ENCODE peak calls at places on chromosome 14, in seven cellular contexts. One of them, this sample, is unnamed.

GRCh38 chr14:68476212-68476964 is 316.5 kb downstream of the ZFP36L1 start:
- DNase-seq in CD4-positive, alpha-beta T cell: no peak
- DNase-seq in nephron progenitor cell: no peak
- DNase-seq in omental fat pad: peak; percentile 53
- DNase-seq in ascending aorta: peak; percentile 79
- DNase-seq in HCT116: no peak
- DNase-seq in BJ: peak; percentile 85
- DNase-seq in this sample: peak; percentile 54

GRCh38 chr14:96261772-96262485 is 5.9 kb downstream of the BDKRB1 start:
- DNase-seq in CD4-positive, alpha-beta T cell: no peak
- DNase-seq in nephron progenitor cell: no peak
- DNase-seq in omental fat pad: no peak
- DNase-seq in ascending aorta: no peak
- DNase-seq in HCT116: no peak
- DNase-seq in BJ: no peak
- DNase-seq in this sample: no peak

GRCh38 chr14:67487937-67488893 is at the start of gene TMEM229B:
- DNase-seq in CD4-positive, alpha-beta T cell: peak; percentile 63
- DNase-seq in nephron progenitor cell: no peak
- DNase-seq in omental fat pad: no peak
- DNase-seq in ascending aorta: no peak
- DNase-seq in HCT116: no peak
- DNase-seq in BJ: no peak
- DNase-seq in this sample: peak; percentile 92

GRCh38 chr14:63928744-63929174 is 76.0 kb downstream of the SYNE2 start:
- DNase-seq in CD4-positive, alpha-beta T cell: no peak
- DNase-seq in nephron progenitor cell: no peak
- DNase-seq in omental fat pad: no peak
- DNase-seq in ascending aorta: no peak
- DNase-seq in HCT116: no peak
- DNase-seq in BJ: no peak
- DNase-seq in this sample: no peak

GRCh38 chr14:45526715-45527549 is 273.9 kb upstream of the MIS18BP1 start:
- DNase-seq in CD4-positive, alpha-beta T cell: no peak
- DNase-seq in nephron progenitor cell: peak; percentile 47
- DNase-seq in omental fat pad: no peak
- DNase-seq in ascending aorta: no peak
- DNase-seq in HCT116: peak; percentile 51
- DNase-seq in BJ: no peak
- DNase-seq in this sample: peak; percentile 27

GRCh38 chr14:104441275-104442106 is 138.1 kb upstream of the C14orf180 start:
- DNase-seq in CD4-positive, alpha-beta T cell: no peak
- DNase-seq in nephron progenitor cell: no peak
- DNase-seq in omental fat pad: peak; percentile 14
- DNase-seq in ascending aorta: peak; percentile 52
- DNase-seq in HCT116: no peak
- DNase-seq in BJ: no peak
- DNase-seq in this sample: no peak

GRCh38 chr14:91067186-91067585 is 6.7 kb upstream of the RPS6KA5 start:
- DNase-seq in CD4-positive, alpha-beta T cell: no peak
- DNase-seq in nephron progenitor cell: no peak
- DNase-seq in omental fat pad: no peak
- DNase-seq in ascending aorta: no peak
- DNase-seq in HCT116: no peak
- DNase-seq in BJ: no peak
- DNase-seq in this sample: no peak

GRCh38 chr14:67411820-67412421 is at the start of gene PLEK2:
- DNase-seq in CD4-positive, alpha-beta T cell: peak; percentile 54
- DNase-seq in nephron progenitor cell: no peak
- DNase-seq in omental fat pad: no peak
- DNase-seq in ascending aorta: peak; percentile 68
- DNase-seq in HCT116: peak; percentile 81
- DNase-seq in BJ: no peak
- DNase-seq in this sample: no peak

GRCh38 chr14:94767321-94767878 is 2.5 kb downstream of the GSC start:
- DNase-seq in CD4-positive, alpha-beta T cell: no peak
- DNase-seq in nephron progenitor cell: peak; percentile 27
- DNase-seq in omental fat pad: no peak
- DNase-seq in ascending aorta: no peak
- DNase-seq in HCT116: no peak
- DNase-seq in BJ: no peak
- DNase-seq in this sample: no peak

GRCh38 chr14:102155150-102155549 is 15.5 kb downstream of the WDR20 start:
- DNase-seq in CD4-positive, alpha-beta T cell: no peak
- DNase-seq in nephron progenitor cell: no peak
- DNase-seq in omental fat pad: no peak
- DNase-seq in ascending aorta: no peak
- DNase-seq in HCT116: no peak
- DNase-seq in BJ: no peak
- DNase-seq in this sample: no peak

GRCh38 chr14:101101456-101102056 is 198.0 kb upstream of the RTL1 start:
- DNase-seq in CD4-positive, alpha-beta T cell: no peak
- DNase-seq in nephron progenitor cell: no peak
- DNase-seq in omental fat pad: no peak
- DNase-seq in ascending aorta: peak; percentile 47
- DNase-seq in HCT116: no peak
- DNase-seq in BJ: no peak
- DNase-seq in this sample: peak; percentile 4

GRCh38 chr14:65961004-65961403 is 525.2 kb upstream of the CCDC196 start:
- DNase-seq in CD4-positive, alpha-beta T cell: peak; percentile 56
- DNase-seq in nephron progenitor cell: peak; percentile 67
- DNase-seq in omental fat pad: no peak
- DNase-seq in ascending aorta: peak; percentile 64
- DNase-seq in HCT116: peak; percentile 24
- DNase-seq in BJ: no peak
- DNase-seq in this sample: peak; percentile 55

GRCh38 chr14:37453985-37454384 is 141.1 kb downstream of the FOXA1 start:
- DNase-seq in CD4-positive, alpha-beta T cell: no peak
- DNase-seq in nephron progenitor cell: no peak
- DNase-seq in omental fat pad: no peak
- DNase-seq in ascending aorta: no peak
- DNase-seq in HCT116: no peak
- DNase-seq in BJ: no peak
- DNase-seq in this sample: no peak

GRCh38 chr14:100640481-100641273 is 53.5 kb upstream of the BEGAIN start:
- DNase-seq in CD4-positive, alpha-beta T cell: peak; percentile 62
- DNase-seq in nephron progenitor cell: no peak
- DNase-seq in omental fat pad: no peak
- DNase-seq in ascending aorta: no peak
- DNase-seq in HCT116: no peak
- DNase-seq in BJ: no peak
- DNase-seq in this sample: peak; percentile 66

GRCh38 chr14:50813544-50813863 is 17.5 kb downstream of the NIN start:
- DNase-seq in CD4-positive, alpha-beta T cell: no peak
- DNase-seq in nephron progenitor cell: no peak
- DNase-seq in omental fat pad: no peak
- DNase-seq in ascending aorta: no peak
- DNase-seq in HCT116: no peak
- DNase-seq in BJ: no peak
- DNase-seq in this sample: no peak

GRCh38 chr14:105987563-105987962 is 461.2 kb downstream of the TMEM121 start:
- DNase-seq in CD4-positive, alpha-beta T cell: no peak
- DNase-seq in nephron progenitor cell: no peak
- DNase-seq in omental fat pad: no peak
- DNase-seq in ascending aorta: no peak
- DNase-seq in HCT116: no peak
- DNase-seq in BJ: no peak
- DNase-seq in this sample: no peak
- TF ChIP-seq CTCF in CD4-positive, alpha-beta T cell: no peak
- TF ChIP-seq CTCF in nephron progenitor cell: no peak
- TF ChIP-seq CTCF in omental fat pad: no peak
- TF ChIP-seq CTCF in ascending aorta: no peak
- TF ChIP-seq CTCF in HCT116: no peak
- TF ChIP-seq CTCF in BJ: no peak
- TF ChIP-seq CTCF in this sample: no peak

GRCh38 chr14:76373456-76373855 is 2.5 kb upstream of the ESRRB start:
- DNase-seq in CD4-positive, alpha-beta T cell: no peak
- DNase-seq in nephron progenitor cell: no peak
- DNase-seq in omental fat pad: no peak
- DNase-seq in ascending aorta: no peak
- DNase-seq in HCT116: no peak
- DNase-seq in BJ: no peak
- DNase-seq in this sample: no peak
- TF ChIP-seq CTCF in CD4-positive, alpha-beta T cell: no peak
- TF ChIP-seq CTCF in nephron progenitor cell: no peak
- TF ChIP-seq CTCF in omental fat pad: no peak
- TF ChIP-seq CTCF in ascending aorta: no peak
- TF ChIP-seq CTCF in HCT116: no peak
- TF ChIP-seq CTCF in BJ: no peak
- TF ChIP-seq CTCF in this sample: no peak

DNA sequence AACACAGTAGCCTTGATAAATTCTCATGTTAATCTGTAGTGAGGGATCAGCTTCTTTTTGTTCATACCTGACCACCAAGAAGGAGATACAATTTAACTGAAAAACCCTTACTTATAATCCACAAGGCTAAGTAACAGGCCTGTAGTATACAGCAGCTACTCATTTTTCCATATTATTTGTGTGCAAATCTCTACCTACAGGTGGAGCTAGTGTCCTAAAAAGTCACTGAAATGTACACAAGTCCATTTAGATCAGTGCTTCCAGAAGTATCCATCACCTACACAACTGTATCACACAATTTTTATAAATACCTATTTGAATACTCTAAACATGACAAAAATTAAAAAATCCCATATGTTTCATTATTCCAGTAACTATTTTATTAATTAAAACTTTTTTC is 173.2 kb downstream of the SLC35F4 start:
- DNase-seq in CD4-positive, alpha-beta T cell: no peak
- DNase-seq in nephron progenitor cell: no peak
- DNase-seq in omental fat pad: no peak
- DNase-seq in ascending aorta: no peak
- DNase-seq in HCT116: peak; percentile 49
- DNase-seq in BJ: peak; percentile 8
- DNase-seq in this sample: peak; percentile 8
- TF ChIP-seq CTCF in CD4-positive, alpha-beta T cell: no peak
- TF ChIP-seq CTCF in nephron progenitor cell: peak; percentile 38
- TF ChIP-seq CTCF in omental fat pad: no peak
- TF ChIP-seq CTCF in ascending aorta: no peak
- TF ChIP-seq CTCF in HCT116: peak; percentile 64
- TF ChIP-seq CTCF in BJ: peak; percentile 61
- TF ChIP-seq CTCF in this sample: peak; percentile 32

GRCh38 chr14:24292118-24292807 is 7.3 kb downstream of the DHRS1 start:
- DNase-seq in CD4-positive, alpha-beta T cell: no peak
- DNase-seq in nephron progenitor cell: no peak
- DNase-seq in omental fat pad: no peak
- DNase-seq in ascending aorta: no peak
- DNase-seq in HCT116: no peak
- DNase-seq in BJ: no peak
- DNase-seq in this sample: no peak

GRCh38 chr14:24289649-24290283 is 9.8 kb downstream of the DHRS1 start:
- DNase-seq in CD4-positive, alpha-beta T cell: no peak
- DNase-seq in nephron progenitor cell: no peak
- DNase-seq in omental fat pad: no peak
- DNase-seq in ascending aorta: no peak
- DNase-seq in HCT116: no peak
- DNase-seq in BJ: no peak
- DNase-seq in this sample: peak; percentile 58

GRCh38 chr14:24293525-24293924 is 6.1 kb downstream of the DHRS1 start:
- DNase-seq in CD4-positive, alpha-beta T cell: no peak
- DNase-seq in nephron progenitor cell: no peak
- DNase-seq in omental fat pad: no peak
- DNase-seq in ascending aorta: no peak
- DNase-seq in HCT116: no peak
- DNase-seq in BJ: no peak
- DNase-seq in this sample: no peak

GRCh38 chr14:24290746-24291145 is 8.8 kb downstream of the DHRS1 start:
- DNase-seq in CD4-positive, alpha-beta T cell: no peak
- DNase-seq in nephron progenitor cell: no peak
- DNase-seq in omental fat pad: no peak
- DNase-seq in ascending aorta: no peak
- DNase-seq in HCT116: no peak
- DNase-seq in BJ: no peak
- DNase-seq in this sample: no peak

DNA sequence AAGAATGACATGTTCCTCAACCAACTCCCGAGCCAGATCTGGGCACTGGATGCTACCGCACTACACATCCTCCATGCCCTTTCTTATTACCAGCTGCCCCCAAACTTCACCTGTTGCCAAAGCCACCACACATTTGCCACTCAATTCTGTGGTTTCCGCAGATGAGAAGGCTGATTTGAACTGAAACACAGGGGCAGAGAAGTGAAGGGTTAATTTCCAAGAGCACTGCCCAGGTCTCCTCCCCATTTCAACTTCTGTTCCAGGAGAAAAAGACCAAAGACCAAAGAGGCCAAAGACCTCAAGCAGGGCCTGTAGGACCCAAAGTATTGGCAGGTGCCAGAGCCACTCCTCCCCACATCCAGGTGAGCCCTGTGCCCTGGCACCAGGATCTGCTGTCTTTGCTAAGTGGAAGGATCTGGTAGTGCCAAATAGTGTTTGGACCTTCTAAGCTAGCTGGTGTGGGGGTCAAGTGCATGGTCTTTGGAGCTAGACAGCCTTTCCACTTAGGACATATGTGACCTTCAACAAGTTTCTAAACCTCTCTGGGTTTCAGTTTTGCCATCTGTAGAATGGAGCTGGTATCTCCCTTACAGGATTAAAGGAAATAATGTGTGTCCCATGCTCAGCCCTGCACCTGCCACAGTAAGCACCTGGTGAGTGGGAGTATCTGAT is 8.0 kb downstream of the DHRS1 start:
- DNase-seq in CD4-positive, alpha-beta T cell: no peak
- DNase-seq in nephron progenitor cell: no peak
- DNase-seq in omental fat pad: no peak
- DNase-seq in ascending aorta: no peak
- DNase-seq in HCT116: no peak
- DNase-seq in BJ: no peak
- DNase-seq in this sample: no peak
- TF ChIP-seq CTCF in CD4-positive, alpha-beta T cell: no peak
- TF ChIP-seq CTCF in nephron progenitor cell: no peak
- TF ChIP-seq CTCF in omental fat pad: no peak
- TF ChIP-seq CTCF in ascending aorta: no peak
- TF ChIP-seq CTCF in HCT116: no peak
- TF ChIP-seq CTCF in BJ: no peak
- TF ChIP-seq CTCF in this sample: no peak